ENCODE peak calls at places on chromosomes 2 and 18, in six cellular contexts. S is SW480; B is right atrium auricular region; C is esophagus squamous epithelium; N is activated CD4-positive, alpha-beta T cell treated with anti-CD3 and anti-CD28 coated beads, Interleukin-2, amount 50 U/mL, for 4 hours; V is NCI-H446 treated with DMSO at 0.1 percent for 48 hours. F is an unnamed sample.

GRCh38 chr18:2143666-2144065 is 427.6 kb downstream of the METTL4 start:
- DNase-seq in S (no peak), B (no peak), C (no peak), N (no peak), V (no peak), F (no peak)

GRCh38 chr2:162840598-162841246 is 2.2 kb upstream of the KCNH7 start:
- DNase-seq in S (peak; percentile 52), B (no peak), C (no peak), N (no peak), V (no peak), F (peak; percentile 39)

GRCh38 chr2:101367508-101367907 is 19.8 kb downstream of the CREG2 start:
- DNase-seq in S (no peak), B (no peak), C (no peak), N (no peak), V (no peak), F (no peak)

GRCh38 chr18:35525795-35526475 is 28.2 kb upstream of the INO80C start:
- DNase-seq in S (no peak), B (no peak), C (no peak), N (no peak), V (no peak), F (no peak)

GRCh38 chr2:25620077-25620476 is 53.3 kb downstream of the DTNB start:
- DNase-seq in S (no peak), B (no peak), C (no peak), N (no peak), V (no peak), F (no peak)

GRCh38 chr2:15939556-15939853 is 845 bp upstream of the MYCN start:
- DNase-seq in S (no peak), B (no peak), C (no peak), N (peak; percentile 15), V (no peak), F (no peak)

GRCh38 chr2:67895171-67895941 is 167.4 kb downstream of the C1D start:
- DNase-seq in S (peak; percentile 59), B (no peak), C (no peak), N (no peak), V (no peak), F (no peak)

GRCh38 chr2:240412975-240413812 is 22.3 kb upstream of the GPC1 start:
- DNase-seq in S (no peak), B (no peak), C (no peak), N (no peak), V (no peak), F (no peak)

GRCh38 chr2:11984556-11985158 is 238.2 kb downstream of the LPIN1 start:
- DNase-seq in S (no peak), B (no peak), C (no peak), N (no peak), V (no peak), F (no peak)

GRCh38 chr2:30433902-30434301 is 13.1 kb upstream of the LCLAT1 start:
- DNase-seq in S (no peak), B (no peak), C (no peak), N (no peak), V (no peak), F (no peak)

GRCh38 chr18:6341709-6342108 is 73.0 kb downstream of the L3MBTL4 start:
- DNase-seq in S (no peak), B (no peak), C (no peak), N (no peak), V (no peak), F (no peak)

GRCh38 chr2:46082531-46083485 is 214.4 kb upstream of the EPAS1 start:
- DNase-seq in S (no peak), B (no peak), C (no peak), N (no peak), V (no peak), F (no peak)

GRCh38 chr2:215384710-215385109 is 51.2 kb downstream of the FN1 start:
- DNase-seq in S (no peak), B (no peak), C (no peak), N (no peak), V (no peak), F (no peak)

GRCh38 chr2:124778076-124778475 is 753.0 kb downstream of the CNTNAP5 start:
- DNase-seq in S (no peak), B (no peak), C (no peak), N (no peak), V (no peak), F (no peak)

GRCh38 chr2:231909631-231910030 is 16.6 kb downstream of the NPPC start:
- DNase-seq in S (no peak), B (no peak), C (no peak), N (no peak), V (no peak), F (no peak)

GRCh38 chr2:230942371-230942770 is 17.3 kb upstream of the GPR55 start:
- DNase-seq in S (no peak), B (no peak), C (no peak), N (no peak), V (no peak), F (no peak)

GRCh38 chr2:51710222-51710621 is 678.3 kb upstream of the NRXN1 start:
- DNase-seq in S (peak; percentile 5), B (no peak), C (no peak), N (no peak), V (no peak), F (no peak)

GRCh38 chr2:180991820-180992219 is 11.4 kb downstream of the UBE2E3 start:
- DNase-seq in S (no peak), B (no peak), C (no peak), N (no peak), V (no peak), F (no peak)

GRCh38 chr2:120133572-120134244 is 89.5 kb downstream of the TMEM185B start:
- DNase-seq in S (no peak), B (no peak), C (no peak), N (no peak), V (no peak), F (no peak)

GRCh38 chr2:120235681-120236080 is 12.5 kb upstream of the TMEM185B start:
- DNase-seq in S (no peak), B (no peak), C (no peak), N (no peak), V (no peak), F (no peak)

GRCh38 chr2:217870528-217871011 is 132.2 kb downstream of the TNS1 start:
- DNase-seq in S (no peak), B (no peak), C (no peak), N (no peak), V (no peak), F (no peak)

GRCh38 chr2:240624950-240625621 is at the start of gene GPR35:
- DNase-seq in S (no peak), B (no peak), C (no peak), N (peak; percentile 66), V (no peak), F (no peak)

GRCh38 chr2:163884416-163884815 is 148.6 kb upstream of the FIGN start:
- DNase-seq in S (no peak), B (no peak), C (no peak), N (no peak), V (no peak), F (no peak)

GRCh38 chr2:204982303-204982702 is 437.0 kb downstream of the PARD3B start:
- DNase-seq in S (no peak), B (no peak), C (no peak), N (no peak), V (no peak), F (no peak)

GRCh38 chr18:59273936-59274928 is 978 bp upstream of the RAX start:
- DNase-seq in S (no peak), B (no peak), C (no peak), N (no peak), V (no peak), F (no peak)

GRCh38 chr2:185291035-185291647 is 447.5 kb upstream of the FSIP2 start:
- DNase-seq in S (peak; percentile 16), B (no peak), C (no peak), N (no peak), V (no peak), F (peak; percentile 34)

GRCh38 chr2:74835831-74836674 is 2.1 kb downstream of the HK2 start:
- DNase-seq in S (peak; percentile 89), B (no peak), C (no peak), N (no peak), V (peak; percentile 38), F (peak; percentile 64)

GRCh38 chr2:237434916-237435315 is 21.0 kb upstream of the COL6A3 start:
- DNase-seq in S (peak; percentile 72), B (no peak), C (no peak), N (peak; percentile 79), V (no peak), F (no peak)

GRCh38 chr2:152200562-152201465 is 25.3 kb upstream of the STAM2 start:
- DNase-seq in S (peak; percentile 86), B (peak; percentile 94), C (peak; percentile 15), N (no peak), V (peak; percentile 55), F (no peak)

GRCh38 chr2:42917374-42918017 is 125.1 kb upstream of the HAAO start:
- DNase-seq in S (no peak), B (peak; percentile 82), C (no peak), N (no peak), V (peak; percentile 22), F (no peak)

GRCh38 chr2:47230418-47230817 is 75.3 kb upstream of the STPG4 start:
- DNase-seq in S (no peak), B (peak; percentile 88), C (no peak), N (no peak), V (no peak), F (no peak)

GRCh38 chr18:28607991-28608390 is 431.1 kb upstream of the CDH2 start:
- DNase-seq in S (no peak), B (no peak), C (no peak), N (no peak), V (no peak), F (no peak)

GRCh38 chr18:63427566-63427965 is 5.3 kb upstream of the VPS4B start:
- DNase-seq in S (peak; percentile 40), B (no peak), C (no peak), N (no peak), V (no peak), F (no peak)

GRCh38 chr2:173815778-173816177 is 149.4 kb downstream of the SP3 start:
- DNase-seq in S (no peak), B (no peak), C (no peak), N (no peak), V (no peak), F (no peak)